ENCODE peak calls at places on chromosomes 16 and 17, in nine cellular contexts. N, D, Y, H, F, U, Q, T and L are unnamed samples.

GRCh38 chr16:10156111-10156510 is 26.1 kb downstream of the GRIN2A start:
- DNase-seq in D (no peak), H (no peak), Q (no peak), N (no peak), F (peak), U (no peak), Y (no peak), T (no peak), L (no peak)

GRCh38 chr17:82292251-82293154 is 19.0 kb upstream of the CSNK1D start:
- DNase-seq in N (peak), H (peak), F (peak), D (peak), Y (peak), U (peak), T (peak), Q (peak), L (peak)

GRCh38 chr17:17518951-17519350 is 22.8 kb upstream of the RASD1 start:
- DNase-seq in H (no peak), U (no peak), T (no peak), F (no peak), D (no peak), Q (no peak), N (no peak), Y (no peak), L (no peak)

GRCh38 chr17:28992202-28992601 is 13.6 kb downstream of the SEZ6 start:
- DNase-seq in Q (no peak), D (no peak), T (no peak), U (no peak), F (no peak), Y (no peak), H (no peak), N (no peak), L (no peak)

GRCh38 chr16:83895942-83896341 is 3.0 kb upstream of the MLYCD start:
- DNase-seq in F (no peak), Y (no peak), N (no peak), T (no peak), H (no peak), D (no peak), Q (no peak), U (no peak), L (no peak)

GRCh38 chr16:78987676-78988075 is 612.9 kb downstream of the MAF start:
- DNase-seq in N (peak), Y (no peak), Q (no peak), H (no peak), T (no peak), U (no peak), F (no peak), D (no peak), L (no peak)

GRCh38 chr17:48715496-48716399 is 6.6 kb downstream of the PRAC1 start:
- DNase-seq in Q (no peak), D (no peak), U (no peak), N (no peak), Y (no peak), H (no peak), F (no peak), T (no peak), L (no peak)

GRCh38 chr16:50724237-50724747 is 17.6 kb upstream of the CYLD start:
- DNase-seq in H (no peak), U (no peak), Q (no peak), N (no peak), T (no peak), D (no peak), F (no peak), Y (no peak), L (no peak)

GRCh38 chr16:24328835-24329418 is 72.8 kb downstream of the CACNG3 start:
- DNase-seq in N (no peak), D (no peak), Y (no peak), H (no peak), Q (no peak), F (no peak), U (no peak), T (no peak), L (no peak)

GRCh38 chr17:43006639-43007551 is at the start of gene IFI35:
- DNase-seq in U (peak), F (peak), N (peak), H (peak), T (no peak), Y (peak), Q (peak), D (peak), L (peak)

GRCh38 chr16:71895679-71896385 is 501 bp downstream of the IST1 start:
- DNase-seq in Y (no peak), Q (no peak), U (peak), H (no peak), N (peak), D (no peak), F (peak), T (peak), L (no peak)

GRCh38 chr17:77513045-77513444 is 372.3 kb downstream of the SEC14L1 start:
- DNase-seq in N (no peak), U (no peak), D (no peak), T (no peak), F (no peak), Y (no peak), H (no peak), Q (no peak), L (no peak)

GRCh38 chr17:1039511-1040215 is 42.7 kb downstream of the TIMM22 start:
- DNase-seq in T (peak), H (no peak), N (peak), D (no peak), Y (no peak), Q (no peak), U (peak), F (no peak), L (peak)

GRCh38 chr16:57231821-57232350 is 13.2 kb upstream of the ARL2BP start:
- DNase-seq in D (no peak), H (no peak), Y (no peak), F (no peak), T (no peak), Q (no peak), N (no peak), U (no peak), L (no peak)

GRCh38 chr16:56363781-56364565 is 61.4 kb downstream of the AMFR start:
- DNase-seq in Q (no peak), N (no peak), U (no peak), D (no peak), H (no peak), Y (no peak), F (no peak), T (no peak), L (no peak)

GRCh38 chr17:81735181-81736102 is 23.4 kb downstream of the SLC25A10 start:
- DNase-seq in H (no peak), T (no peak), Q (no peak), Y (no peak), D (no peak), N (no peak), F (peak), U (no peak), L (no peak)

GRCh38 chr17:76139801-76140660 is 1.0 kb downstream of the FOXJ1 start:
- DNase-seq in T (no peak), D (peak), H (no peak), Y (no peak), U (no peak), F (no peak), N (no peak), Q (no peak), L (no peak)

GRCh38 chr16:89557230-89557935 is 3.1 kb upstream of the RPL13 start:
- DNase-seq in Q (no peak), N (no peak), D (peak), F (peak), U (peak), Y (peak), H (no peak), T (peak), L (no peak)

GRCh38 chr17:44908761-44909326 is 6.5 kb downstream of the GFAP start:
- DNase-seq in Q (no peak), D (no peak), N (no peak), H (no peak), Y (no peak), U (no peak), F (no peak), T (no peak), L (no peak)

GRCh38 chr16:2969545-2970521 is 685 bp downstream of the PAQR4 start:
- DNase-seq in U (peak), N (peak), Y (peak), F (peak), H (no peak), Q (no peak), D (peak), T (peak), L (no peak)

GRCh38 chr16:27253526-27253930 is 15.0 kb downstream of the NSMCE1 start:
- DNase-seq in Y (no peak), U (peak), F (peak), H (no peak), N (no peak), D (no peak), T (no peak), Q (peak), L (peak)

GRCh38 chr17:77916771-77917481 is 41.6 kb upstream of the TNRC6C start:
- DNase-seq in T (no peak), F (no peak), D (no peak), Y (no peak), Q (no peak), H (no peak), N (no peak), U (no peak), L (no peak)

GRCh38 chr16:85720319-85720637 is 30.6 kb downstream of the C16orf74 start:
- DNase-seq in Y (no peak), T (no peak), N (peak), D (no peak), H (no peak), Q (no peak), F (peak), U (no peak), L (no peak)

GRCh38 chr17:40430272-40431230 is 12.7 kb upstream of the IGFBP4 start:
- DNase-seq in Q (no peak), T (no peak), N (no peak), Y (no peak), U (no peak), H (no peak), F (no peak), D (no peak), L (no peak)

GRCh38 chr16:88934066-88934667 is 42.8 kb downstream of the CBFA2T3 start:
- DNase-seq in F (no peak), T (no peak), H (no peak), D (no peak), N (no peak), Y (no peak), U (no peak), Q (no peak), L (no peak)

GRCh38 chr16:2584742-2585650 is 47.2 kb downstream of the PDPK1 start:
- DNase-seq in F (peak), Y (no peak), D (no peak), Q (no peak), T (no peak), H (no peak), U (no peak), N (no peak), L (no peak)

GRCh38 chr17:63434951-63435571 is 11.0 kb downstream of the CYB561 start:
- DNase-seq in D (no peak), N (peak), Q (no peak), U (peak), H (no peak), Y (no peak), T (peak), F (no peak), L (no peak)

GRCh38 chr17:1766382-1767135 is 4.7 kb downstream of the SERPINF1 start:
- DNase-seq in T (no peak), D (no peak), N (no peak), F (no peak), Y (no peak), U (no peak), H (no peak), Q (no peak), L (no peak)

GRCh38 chr17:74807925-74808324 is 31.8 kb upstream of the NAT9 start:
- DNase-seq in T (no peak), D (no peak), H (peak), F (no peak), N (no peak), Q (no peak), Y (no peak), U (no peak), L (no peak)

GRCh38 chr16:89577055-89577759 is 1.6 kb downstream of the CPNE7 start:
- DNase-seq in H (no peak), T (no peak), Y (no peak), Q (no peak), D (no peak), U (no peak), F (no peak), N (no peak), L (no peak)

GRCh38 chr16:10088380-10088793 is 93.8 kb downstream of the GRIN2A start:
- DNase-seq in Q (no peak), U (no peak), D (no peak), F (peak), T (no peak), N (no peak), Y (no peak), H (no peak), L (no peak)

GRCh38 chr16:2467301-2468141 is 3.6 kb upstream of the NTN3 start:
- DNase-seq in H (peak), U (peak), Q (no peak), Y (no peak), N (peak), T (peak), D (no peak), F (peak), L (peak)

GRCh38 chr16:88383401-88384221 is 852 bp downstream of the ZNF469 start:
- DNase-seq in F (peak), H (no peak), U (peak), Q (peak), D (no peak), N (no peak), Y (no peak), T (no peak), L (no peak)

GRCh38 chr17:33233855-33234228 is 59.3 kb downstream of the ASIC2 start:
- DNase-seq in H (no peak), T (no peak), N (peak), U (no peak), F (peak), Q (no peak), D (no peak), Y (no peak), L (no peak)

GRCh38 chr16:57380671-57381462 is 8.6 kb downstream of the CX3CL1 start:
- DNase-seq in U (peak), D (no peak), Q (no peak), H (no peak), T (no peak), N (peak), Y (no peak), F (no peak), L (no peak)

GRCh38 chr16:46736695-46737094 is 11.4 kb downstream of the MYLK3 start:
- DNase-seq in H (no peak), D (no peak), Y (no peak), F (no peak), U (no peak), Q (no peak), N (no peak), T (no peak), L (no peak)